ENCODE peak calls at places on chromosomes 6 and 20, in nine cellular contexts. K is Peyer's patch, B is ovary, Y is A549, C is HepG2, Z is HCT116, J is sigmoid colon, D is H1, U is GM12878. M is an unnamed sample.

GRCh38 chr6:8953310-8953709 is 518.0 kb upstream of the SLC35B3 start:
- DNase-seq in K (no peak), B (no peak), Y (no peak), C (no peak), Z (no peak), J (no peak), D (no peak), U (no peak), M (no peak)

GRCh38 chr20:24870876-24871275 is 78.2 kb upstream of the CST7 start:
- DNase-seq in K (no peak), B (no peak), Y (no peak), C (no peak), Z (no peak), J (peak), D (no peak), U (no peak), M (no peak)

GRCh38 chr6:137217801-137218472 is 1.2 kb downstream of the IFNGR1 start:
- DNase-seq in K (no peak), B (no peak), Y (no peak), C (peak), Z (no peak), J (no peak), D (no peak), U (no peak), M (no peak)

GRCh38 chr20:6993526-6993925 is 226.0 kb downstream of the BMP2 start:
- DNase-seq in K (no peak), B (no peak), Y (no peak), C (no peak), Z (no peak), J (no peak), D (no peak), U (no peak), M (no peak)

GRCh38 chr6:158718431-158719126 is 68.7 kb downstream of the SYTL3 start:
- DNase-seq in K (peak), B (no peak), Y (peak), C (peak), Z (peak), J (peak), D (peak), U (no peak), M (no peak)

GRCh38 chr6:163793584-163793983 is 379.1 kb downstream of the QKI start:
- DNase-seq in K (no peak), B (no peak), Y (no peak), C (peak), Z (peak), J (no peak), D (no peak), U (no peak), M (no peak)

GRCh38 chr6:94350833-94351232 is 931.5 kb upstream of the EPHA7 start:
- DNase-seq in K (no peak), B (no peak), Y (no peak), C (no peak), Z (no peak), J (no peak), D (no peak), U (no peak), M (no peak)

GRCh38 chr6:52942221-52942620 is 32.7 kb upstream of the GSTA3 start:
- DNase-seq in K (no peak), B (no peak), Y (no peak), C (no peak), Z (no peak), J (no peak), D (no peak), U (no peak), M (no peak)

GRCh38 chr6:159131709-159132108 is 37.5 kb upstream of the FNDC1 start:
- DNase-seq in K (no peak), B (no peak), Y (no peak), C (no peak), Z (no peak), J (no peak), D (no peak), U (no peak), M (no peak)

GRCh38 chr20:10671221-10671849 is 2.5 kb downstream of the JAG1 start:
- DNase-seq in K (peak), B (peak), Y (peak), C (peak), Z (no peak), J (peak), D (peak), U (peak), M (peak)

GRCh38 chr6:121430514-121431460 is 4.7 kb upstream of the GJA1 start:
- DNase-seq in K (no peak), B (no peak), Y (peak), C (peak), Z (peak), J (no peak), D (no peak), U (no peak), M (no peak)

GRCh38 chr6:113351183-113351834 is 505.8 kb upstream of the MARCKS start:
- DNase-seq in K (no peak), B (no peak), Y (no peak), C (no peak), Z (no peak), J (no peak), D (no peak), U (no peak), M (no peak)

GRCh38 chr20:18694071-18694470 is 106.2 kb downstream of the DTD1 start:
- DNase-seq in K (no peak), B (no peak), Y (no peak), C (no peak), Z (no peak), J (no peak), D (no peak), U (no peak), M (no peak)

DNA sequence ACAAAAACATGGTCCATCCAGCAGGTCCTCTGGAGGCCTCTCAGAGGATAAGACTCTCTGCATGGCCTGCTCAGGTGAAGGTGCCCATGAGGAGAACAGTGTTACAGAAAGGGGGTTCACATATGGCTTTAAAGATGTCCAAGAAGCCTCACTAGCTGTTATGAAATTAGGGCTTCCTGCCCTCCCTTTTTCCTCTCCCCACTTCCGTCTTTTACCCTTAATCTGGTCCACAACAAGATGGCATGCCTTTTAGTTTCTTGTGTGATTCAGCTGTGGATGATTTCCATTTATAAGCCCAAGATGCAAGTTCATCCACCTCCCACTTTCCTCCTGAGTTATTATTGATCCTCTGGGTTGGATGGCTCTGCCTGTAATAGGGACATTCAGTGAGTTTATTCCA is 14.0 kb downstream of the GCNT2 start:
- DNase-seq in K (no peak), B (no peak), Y (no peak), C (no peak), Z (no peak), J (no peak), D (no peak), U (no peak), M (no peak)
- H3K27ac ChIP-seq in K (no peak), B (no peak), Y (no peak), C (no peak), Z (no peak), J (no peak), D (no peak), U (peak), M (no peak)

DNA sequence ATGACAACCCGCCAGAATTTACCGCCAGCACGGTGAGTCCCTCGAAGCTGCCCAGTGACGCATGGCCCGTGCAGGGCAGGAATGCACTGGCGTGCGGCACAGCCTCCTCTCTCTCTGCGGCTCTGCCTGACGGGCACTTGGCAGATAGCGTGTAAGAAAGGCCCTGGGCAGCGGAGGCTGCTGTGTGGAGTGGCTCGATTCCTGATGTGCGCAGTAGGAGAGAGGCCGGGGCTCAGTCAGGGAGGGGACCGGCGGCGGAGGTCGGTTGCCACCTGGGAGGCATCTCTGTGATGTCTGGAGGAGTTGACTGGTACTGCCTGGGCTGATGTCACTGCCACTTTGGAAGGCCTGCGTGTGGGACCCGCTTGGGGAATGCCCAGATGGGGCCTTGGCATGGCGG is 170.7 kb downstream of the TAF4 start:
- DNase-seq in K (no peak), B (no peak), Y (no peak), C (no peak), Z (no peak), J (no peak), D (no peak), U (no peak), M (no peak)
- TF ChIP-seq POLR2A in K (no peak), B (no peak), Y (no peak), C (no peak), Z (no peak), J (no peak), D (no peak), U (no peak), M (no peak)

GRCh38 chr6:165117806-165118205 is 191.6 kb downstream of the C6orf118 start:
- DNase-seq in K (no peak), B (no peak), Y (no peak), C (no peak), Z (no peak), J (no peak), D (no peak), U (no peak), M (no peak)
- H3K27ac ChIP-seq in K (no peak), B (no peak), Y (no peak), C (no peak), Z (no peak), J (no peak), D (no peak), U (no peak), M (no peak)

GRCh38 chr20:1119524-1119923 is 1.1 kb downstream of the PSMF1 start:
- DNase-seq in K (no peak), B (no peak), Y (no peak), C (no peak), Z (no peak), J (no peak), D (no peak), U (no peak), M (no peak)
- TF ChIP-seq POLR2A in K (no peak), B (no peak), Y (no peak), C (no peak), Z (no peak), J (no peak), D (no peak), U (no peak), M (no peak)

DNA sequence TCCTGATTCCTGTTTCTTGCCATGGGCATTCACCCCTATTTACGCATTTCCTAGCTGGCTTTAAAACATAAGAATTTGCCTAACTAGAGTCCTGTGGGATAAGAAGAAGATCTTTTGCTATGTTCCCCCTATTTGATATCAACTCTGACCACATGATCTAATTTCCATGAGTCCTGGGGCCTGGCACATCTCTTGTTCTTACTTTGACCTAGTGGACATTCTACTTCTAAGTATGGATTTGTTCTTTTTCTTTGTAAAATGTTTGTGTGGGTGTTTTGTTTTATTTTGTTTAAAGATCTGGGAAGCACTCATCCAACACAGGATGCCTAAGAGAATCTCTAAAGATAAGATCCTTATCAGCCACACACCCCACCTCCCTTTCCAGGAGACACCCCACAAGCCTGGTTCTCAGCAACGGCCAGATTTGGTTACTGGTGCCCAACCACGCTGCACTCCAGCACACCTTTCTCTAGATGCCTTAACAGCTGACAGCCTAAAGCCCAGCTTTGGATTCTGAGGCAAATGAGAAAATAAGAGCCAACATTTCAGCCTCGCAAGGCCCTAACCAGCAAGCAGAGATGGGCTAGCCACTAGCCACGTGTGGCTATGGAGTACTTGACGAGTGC is 74.7 kb downstream of the SLC23A2 start:
- DNase-seq in K (no peak), B (no peak), Y (no peak), C (no peak), Z (no peak), J (no peak), D (no peak), U (no peak), M (no peak)
- H3K27ac ChIP-seq in K (no peak), B (no peak), Y (no peak), C (no peak), Z (no peak), J (peak), D (no peak), U (no peak), M (peak)

M was measured in suprapubic skin.